ENCODE peak calls at places on chromosome 5, in four cellular contexts. One of them, this sample, is unnamed.

GRCh38 chr5:140557136-140557805 is at the start of gene SRA1:
- DNase-seq in A549: peak
- DNase-seq in stimulated activated CD4-positive, alpha-beta T cell treated with anti-CD3 and anti-CD28 coated beads, Interleukin-12 subunit alpha, Interleukin-12 subunit beta, amount 100 ng/mL, for 48 hours: peak
- DNase-seq in NCI-H2081: peak
- DNase-seq in this sample: peak

GRCh38 chr5:16916262-16916878 is 19.7 kb downstream of the MYO10 start:
- DNase-seq in A549: no peak
- DNase-seq in stimulated activated CD4-positive, alpha-beta T cell treated with anti-CD3 and anti-CD28 coated beads, Interleukin-12 subunit alpha, Interleukin-12 subunit beta, amount 100 ng/mL, for 48 hours: no peak
- DNase-seq in NCI-H2081: no peak
- DNase-seq in this sample: no peak

GRCh38 chr5:31855527-31855862 is 216.6 kb downstream of the PDZD2 start:
- DNase-seq in A549: no peak
- DNase-seq in stimulated activated CD4-positive, alpha-beta T cell treated with anti-CD3 and anti-CD28 coated beads, Interleukin-12 subunit alpha, Interleukin-12 subunit beta, amount 100 ng/mL, for 48 hours: no peak
- DNase-seq in NCI-H2081: no peak
- DNase-seq in this sample: no peak

GRCh38 chr5:15995206-15996052 is 184.2 kb downstream of the MARCHF11 start:
- DNase-seq in A549: no peak
- DNase-seq in stimulated activated CD4-positive, alpha-beta T cell treated with anti-CD3 and anti-CD28 coated beads, Interleukin-12 subunit alpha, Interleukin-12 subunit beta, amount 100 ng/mL, for 48 hours: no peak
- DNase-seq in NCI-H2081: peak
- DNase-seq in this sample: no peak

GRCh38 chr5:180116441-180117377 is 45.1 kb upstream of the RNF130 start:
- DNase-seq in A549: peak
- DNase-seq in stimulated activated CD4-positive, alpha-beta T cell treated with anti-CD3 and anti-CD28 coated beads, Interleukin-12 subunit alpha, Interleukin-12 subunit beta, amount 100 ng/mL, for 48 hours: no peak
- DNase-seq in NCI-H2081: peak
- DNase-seq in this sample: no peak

GRCh38 chr5:28402590-28403301 is 1364.4 kb upstream of the CDH9 start:
- DNase-seq in A549: no peak
- DNase-seq in stimulated activated CD4-positive, alpha-beta T cell treated with anti-CD3 and anti-CD28 coated beads, Interleukin-12 subunit alpha, Interleukin-12 subunit beta, amount 100 ng/mL, for 48 hours: no peak
- DNase-seq in NCI-H2081: no peak
- DNase-seq in this sample: no peak

GRCh38 chr5:62082370-62082778 is 223.6 kb upstream of the KIF2A start:
- DNase-seq in A549: no peak
- DNase-seq in stimulated activated CD4-positive, alpha-beta T cell treated with anti-CD3 and anti-CD28 coated beads, Interleukin-12 subunit alpha, Interleukin-12 subunit beta, amount 100 ng/mL, for 48 hours: no peak
- DNase-seq in NCI-H2081: no peak
- DNase-seq in this sample: no peak

GRCh38 chr5:81825237-81825636 is 74.3 kb upstream of the SSBP2 start:
- DNase-seq in A549: peak
- DNase-seq in stimulated activated CD4-positive, alpha-beta T cell treated with anti-CD3 and anti-CD28 coated beads, Interleukin-12 subunit alpha, Interleukin-12 subunit beta, amount 100 ng/mL, for 48 hours: no peak
- DNase-seq in NCI-H2081: peak
- DNase-seq in this sample: no peak

GRCh38 chr5:172741206-172741582 is 29.8 kb downstream of the DUSP1 start:
- DNase-seq in A549: no peak
- DNase-seq in stimulated activated CD4-positive, alpha-beta T cell treated with anti-CD3 and anti-CD28 coated beads, Interleukin-12 subunit alpha, Interleukin-12 subunit beta, amount 100 ng/mL, for 48 hours: no peak
- DNase-seq in NCI-H2081: no peak
- DNase-seq in this sample: no peak

GRCh38 chr5:156201793-156202388 is 125.1 kb upstream of the SGCD start:
- DNase-seq in A549: peak
- DNase-seq in stimulated activated CD4-positive, alpha-beta T cell treated with anti-CD3 and anti-CD28 coated beads, Interleukin-12 subunit alpha, Interleukin-12 subunit beta, amount 100 ng/mL, for 48 hours: no peak
- DNase-seq in NCI-H2081: no peak
- DNase-seq in this sample: no peak

GRCh38 chr5:122077451-122078115 is 476 bp downstream of the LOX start:
- DNase-seq in A549: no peak
- DNase-seq in stimulated activated CD4-positive, alpha-beta T cell treated with anti-CD3 and anti-CD28 coated beads, Interleukin-12 subunit alpha, Interleukin-12 subunit beta, amount 100 ng/mL, for 48 hours: no peak
- DNase-seq in NCI-H2081: peak
- DNase-seq in this sample: no peak

This sample was measured in activated CD4-positive, alpha-beta T cell treated with anti-CD3 and anti-CD28 coated beads, Interleukin-2, amount 50 U/mL, for 1 hour.